ENCODE peak calls at places on chromosomes 16 and 17, in ten cellular contexts. F is kidney epithelial cell, K is fibroblast of villous mesenchyme, I is MM.1S, E is lower lobe of right lung, C is cardiac muscle cell, H is mucosa of descending colon, R is HFF-Myc, P is prostate gland, Q is colonic mucosa. V is an unnamed sample.

GRCh38 chr17:60971515-60972369 is 294.1 kb downstream of the BCAS3 start:
- DNase-seq in K (peak; percentile 80), Q (peak; percentile 20), C (peak; percentile 64), E (no peak), P (peak; percentile 9), I (peak; percentile 56), H (no peak), F (peak; percentile 16), R (peak; percentile 25), V (peak; percentile 48)

GRCh38 chr16:89261691-89262563 is 44.4 kb downstream of the ZNF778 start:
- DNase-seq in P (peak; percentile 23), K (peak; percentile 50), Q (no peak), I (no peak), C (no peak), H (no peak), F (no peak), E (no peak), R (no peak), V (peak; percentile 6)

GRCh38 chr16:20897253-20897896 is 2.8 kb downstream of the DCUN1D3 start:
- DNase-seq in R (no peak), I (no peak), K (peak; percentile 85), C (no peak), Q (no peak), P (no peak), H (no peak), F (no peak), E (no peak), V (peak; percentile 47)

GRCh38 chr16:87561200-87562105 is 40.9 kb upstream of the JPH3 start:
- DNase-seq in I (no peak), K (no peak), P (no peak), C (no peak), R (no peak), E (no peak), F (no peak), Q (no peak), H (no peak), V (no peak)

GRCh38 chr17:65434251-65434650 is 127.2 kb downstream of the AXIN2 start:
- DNase-seq in K (peak; percentile 37), I (no peak), Q (no peak), C (no peak), E (no peak), P (no peak), R (no peak), H (no peak), F (no peak), V (peak; percentile 20)

GRCh38 chr16:85015481-85016177 is 4.3 kb upstream of the ZDHHC7 start:
- DNase-seq in F (no peak), R (no peak), E (no peak), Q (no peak), H (no peak), K (peak; percentile 53), I (no peak), C (no peak), P (no peak), V (no peak)

GRCh38 chr17:59796785-59797205 is 89.3 kb downstream of the VMP1 start:
- DNase-seq in K (peak; percentile 84), E (no peak), C (no peak), Q (no peak), H (no peak), P (no peak), R (no peak), F (no peak), I (no peak), V (no peak)

GRCh38 chr16:85248857-85249256 is 136.6 kb upstream of the CIBAR2 start:
- DNase-seq in Q (no peak), R (no peak), I (no peak), P (no peak), F (no peak), H (no peak), K (no peak), E (no peak), C (no peak), V (no peak)

GRCh38 chr16:80639636-80640035 is 98.8 kb downstream of the DYNLRB2 start:
- DNase-seq in C (no peak), I (no peak), F (no peak), E (no peak), K (no peak), R (no peak), H (no peak), P (no peak), Q (no peak), V (no peak)

GRCh38 chr17:496761-497586 is 144.4 kb upstream of the RPH3AL start:
- DNase-seq in C (no peak), P (no peak), K (peak; percentile 47), H (no peak), I (peak; percentile 33), Q (no peak), F (no peak), R (no peak), E (no peak), V (peak; percentile 51)

GRCh38 chr16:78630102-78630501 is 530.6 kb downstream of the WWOX start:
- DNase-seq in I (no peak), Q (no peak), H (no peak), P (no peak), K (peak; percentile 6), F (no peak), R (no peak), C (no peak), E (no peak), V (no peak)

GRCh38 chr17:9306086-9306485 is 269.5 kb downstream of the STX8 start:
- DNase-seq in R (no peak), F (no peak), P (no peak), E (no peak), H (no peak), K (no peak), I (no peak), C (no peak), Q (no peak), V (no peak)

GRCh38 chr16:57271063-57271345 is 13.5 kb downstream of the PLLP start:
- DNase-seq in Q (no peak), I (no peak), K (no peak), H (peak; percentile 23), F (no peak), P (no peak), E (no peak), R (no peak), C (no peak), V (no peak)

GRCh38 chr16:88459366-88460055 is 6.4 kb downstream of the ZFPM1 start:
- DNase-seq in R (no peak), C (no peak), P (no peak), H (no peak), I (no peak), E (no peak), F (no peak), K (peak; percentile 82), Q (no peak), V (no peak)

GRCh38 chr17:64106918-64107317 is 23.0 kb downstream of the ERN1 start:
- DNase-seq in K (no peak), R (no peak), F (no peak), I (no peak), C (no peak), Q (no peak), P (no peak), H (no peak), E (no peak), V (no peak)

GRCh38 chr16:276360-277077 is 775 bp upstream of the RGS11 start:
- DNase-seq in C (no peak), P (no peak), E (no peak), I (no peak), R (no peak), F (no peak), Q (no peak), H (no peak), K (no peak), V (no peak)
- H3K4me3 ChIP-seq in C (no peak overlapping the region), P (no peak overlapping the region), E (peak overlapping the region; percentile 58), I (no peak overlapping the region), R (no peak overlapping the region), F (no peak overlapping the region), Q (no peak overlapping the region), H (no peak overlapping the region), K (no peak overlapping the region), V (no peak overlapping the region)

DNA sequence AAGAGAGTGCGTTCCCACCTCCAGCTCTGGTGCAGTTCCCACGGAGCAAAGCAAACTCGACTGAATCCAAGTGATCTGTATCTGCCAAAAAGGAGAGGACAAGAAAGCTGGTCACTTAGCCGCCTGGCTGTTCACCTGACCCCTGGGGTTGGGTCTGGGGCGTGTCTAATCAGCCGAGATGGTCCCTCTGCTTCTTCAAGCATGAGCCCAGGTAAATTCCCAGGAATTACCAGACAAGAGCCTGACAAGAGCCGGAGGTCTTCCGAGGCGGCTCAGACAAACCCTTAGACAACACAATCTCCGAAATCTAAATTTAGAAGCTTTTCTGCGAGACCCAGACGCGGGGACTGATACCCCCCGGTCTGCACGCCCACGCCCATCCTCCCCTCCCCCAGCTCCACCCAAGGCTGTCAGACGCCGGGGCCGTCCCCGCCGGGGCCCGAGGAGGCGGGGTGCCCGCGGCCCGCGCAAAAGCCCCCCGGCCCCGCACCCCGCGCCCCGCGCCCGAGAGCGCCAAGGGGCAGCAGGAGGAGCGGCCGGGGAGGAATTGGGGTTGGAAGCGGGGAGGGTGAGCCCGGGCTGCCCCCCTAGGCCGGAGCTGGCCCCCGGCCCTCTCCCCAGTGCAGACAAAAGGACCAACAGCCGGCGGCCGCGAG is 661 bp downstream of the ZNF821 start:
- DNase-seq in P (peak; percentile 29), I (peak; percentile 47), H (peak; percentile 76), Q (peak; percentile 70), C (peak; percentile 69), K (no peak), E (peak; percentile 50), F (no peak), R (no peak), V (peak; percentile 8)
- TF ChIP-seq CTCF in P (no peak), I (no peak), H (peak; percentile 37), Q (no peak), C (no peak), K (no peak), E (no peak), F (peak; percentile 39), R (peak; percentile 19), V (peak; percentile 37)

GRCh38 chr17:75589919-75590303 is 2.3 kb downstream of the MYO15B start:
- DNase-seq in H (peak; percentile 74), R (no peak), K (no peak), F (no peak), Q (no peak), I (no peak), C (no peak), P (no peak), E (no peak), V (no peak)
- H3K4me3 ChIP-seq in H (no peak overlapping the region), R (no peak overlapping the region), K (peak overlapping the region; percentile 55), F (no peak overlapping the region), Q (peak overlapping the region; percentile 49), I (no peak overlapping the region), C (peak overlapping the region; percentile 27), P (peak overlapping the region; percentile 52), E (peak overlapping the region; percentile 84), V (peak overlapping the region; percentile 64)

DNA sequence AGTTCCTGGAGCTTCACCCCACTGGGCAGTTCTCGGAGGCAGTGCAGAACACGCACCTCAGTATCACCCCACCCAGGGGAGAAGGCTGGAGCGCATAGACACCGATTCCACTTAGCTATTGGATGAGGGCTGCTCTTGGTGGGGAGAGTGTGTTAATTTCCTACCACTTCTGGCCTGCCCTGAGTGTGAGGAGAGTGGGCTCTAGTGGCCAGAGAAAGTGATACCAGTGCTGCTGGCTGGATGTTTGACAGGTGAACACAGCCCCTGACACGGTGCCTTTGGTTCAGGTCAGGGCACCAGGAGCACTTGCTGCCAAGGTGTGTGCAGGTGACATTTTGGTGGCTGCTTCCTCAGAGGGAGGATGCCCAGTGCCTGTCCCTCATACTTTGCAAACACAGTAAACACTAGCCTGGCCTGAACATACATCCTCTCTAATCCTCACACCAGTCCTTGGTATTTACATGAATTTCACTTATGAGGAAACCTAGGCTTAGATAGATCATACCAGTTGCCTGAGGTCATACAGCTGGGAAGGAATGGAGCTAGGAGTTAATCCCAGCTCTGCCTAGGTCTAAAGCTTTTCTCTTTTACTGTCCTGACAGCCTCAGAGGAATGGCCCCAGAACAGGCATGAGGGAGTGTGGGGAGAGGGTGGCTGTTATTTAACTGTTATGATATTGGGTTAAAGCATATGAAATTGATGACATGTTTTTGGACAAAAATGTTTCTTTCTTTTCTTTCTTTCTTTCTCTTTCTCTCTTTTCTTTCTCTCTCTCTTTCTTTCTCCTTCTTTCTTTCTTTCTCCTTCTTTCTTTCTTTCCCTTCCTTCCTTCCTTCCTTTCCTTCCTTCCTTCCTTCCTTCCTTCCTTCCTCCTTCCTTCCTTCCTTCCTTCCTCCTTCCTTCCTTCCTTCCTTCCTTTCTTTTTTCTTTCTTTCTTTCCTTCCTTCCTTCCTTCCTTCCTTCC is 21.0 kb upstream of the ITGAX start:
- DNase-seq in K (peak; percentile 56), I (peak; percentile 15), E (no peak), R (no peak), C (peak; percentile 42), P (no peak), H (no peak), Q (no peak), F (no peak), V (peak; percentile 6)
- TF ChIP-seq CTCF in K (peak; percentile 50), I (peak; percentile 36), E (peak; percentile 31), R (peak; percentile 25), C (peak; percentile 24), P (peak; percentile 9), H (no peak), Q (peak; percentile 22), F (peak; percentile 38), V (peak; percentile 16)

V was measured in AG10803.